ENCODE peak calls at places on chromosomes 16 and 17, in eight cellular contexts. One of them, this sample, is unnamed.

GRCh38 chr17:70520447-70520846 is 351.1 kb downstream of the KCNJ2 start:
- DNase-seq in anterior cingulate cortex: no peak
- DNase-seq in stimulated activated CD8-positive, alpha-beta memory T cell treated with anti-CD3 and anti-CD28 coated beads, Interleukin-12 subunit alpha, Interleukin-12 subunit beta, amount 100 ng/mL, for 4 hours: no peak
- DNase-seq in DMS 273 treated with DMSO at 0.1 percent for 48 hours: no peak
- DNase-seq in SK-N-SH: no peak
- DNase-seq in activated naive CD8-positive, alpha-beta T cell treated with anti-CD3 and anti-CD28 coated beads, Interleukin-2, amount 50 U/mL, for 24 hours: no peak
- DNase-seq in kidney: no peak
- DNase-seq in ELF-1: no peak
- DNase-seq in this sample: no peak

GRCh38 chr16:72894291-72895151 is 153.4 kb downstream of the ZFHX3 start:
- DNase-seq in anterior cingulate cortex: no peak
- DNase-seq in stimulated activated CD8-positive, alpha-beta memory T cell treated with anti-CD3 and anti-CD28 coated beads, Interleukin-12 subunit alpha, Interleukin-12 subunit beta, amount 100 ng/mL, for 4 hours: no peak
- DNase-seq in DMS 273 treated with DMSO at 0.1 percent for 48 hours: no peak
- DNase-seq in SK-N-SH: no peak
- DNase-seq in activated naive CD8-positive, alpha-beta T cell treated with anti-CD3 and anti-CD28 coated beads, Interleukin-2, amount 50 U/mL, for 24 hours: no peak
- DNase-seq in kidney: no peak
- DNase-seq in ELF-1: no peak
- DNase-seq in this sample: peak

GRCh38 chr17:32475258-32475657 is 11.5 kb upstream of the CDK5R1 start:
- DNase-seq in anterior cingulate cortex: no peak
- DNase-seq in stimulated activated CD8-positive, alpha-beta memory T cell treated with anti-CD3 and anti-CD28 coated beads, Interleukin-12 subunit alpha, Interleukin-12 subunit beta, amount 100 ng/mL, for 4 hours: no peak
- DNase-seq in DMS 273 treated with DMSO at 0.1 percent for 48 hours: no peak
- DNase-seq in SK-N-SH: no peak
- DNase-seq in activated naive CD8-positive, alpha-beta T cell treated with anti-CD3 and anti-CD28 coated beads, Interleukin-2, amount 50 U/mL, for 24 hours: no peak
- DNase-seq in kidney: no peak
- DNase-seq in ELF-1: no peak
- DNase-seq in this sample: no peak

GRCh38 chr17:29844339-29845048 is 85.5 kb downstream of the SSH2 start:
- DNase-seq in anterior cingulate cortex: no peak
- DNase-seq in stimulated activated CD8-positive, alpha-beta memory T cell treated with anti-CD3 and anti-CD28 coated beads, Interleukin-12 subunit alpha, Interleukin-12 subunit beta, amount 100 ng/mL, for 4 hours: no peak
- DNase-seq in DMS 273 treated with DMSO at 0.1 percent for 48 hours: no peak
- DNase-seq in SK-N-SH: peak
- DNase-seq in activated naive CD8-positive, alpha-beta T cell treated with anti-CD3 and anti-CD28 coated beads, Interleukin-2, amount 50 U/mL, for 24 hours: no peak
- DNase-seq in kidney: no peak
- DNase-seq in ELF-1: peak
- DNase-seq in this sample: no peak

GRCh38 chr17:12790806-12791148 is 1.5 kb downstream of the ARHGAP44 start:
- DNase-seq in anterior cingulate cortex: no peak
- DNase-seq in stimulated activated CD8-positive, alpha-beta memory T cell treated with anti-CD3 and anti-CD28 coated beads, Interleukin-12 subunit alpha, Interleukin-12 subunit beta, amount 100 ng/mL, for 4 hours: no peak
- DNase-seq in DMS 273 treated with DMSO at 0.1 percent for 48 hours: peak
- DNase-seq in SK-N-SH: no peak
- DNase-seq in activated naive CD8-positive, alpha-beta T cell treated with anti-CD3 and anti-CD28 coated beads, Interleukin-2, amount 50 U/mL, for 24 hours: no peak
- DNase-seq in kidney: no peak
- DNase-seq in ELF-1: peak
- DNase-seq in this sample: no peak

GRCh38 chr17:40432864-40433528 is 10.3 kb upstream of the IGFBP4 start:
- DNase-seq in anterior cingulate cortex: no peak
- DNase-seq in stimulated activated CD8-positive, alpha-beta memory T cell treated with anti-CD3 and anti-CD28 coated beads, Interleukin-12 subunit alpha, Interleukin-12 subunit beta, amount 100 ng/mL, for 4 hours: no peak
- DNase-seq in DMS 273 treated with DMSO at 0.1 percent for 48 hours: no peak
- DNase-seq in SK-N-SH: peak
- DNase-seq in activated naive CD8-positive, alpha-beta T cell treated with anti-CD3 and anti-CD28 coated beads, Interleukin-2, amount 50 U/mL, for 24 hours: no peak
- DNase-seq in kidney: peak
- DNase-seq in ELF-1: no peak
- DNase-seq in this sample: no peak

GRCh38 chr17:41439375-41439774 is 1.4 kb downstream of the KRT38 start:
- DNase-seq in anterior cingulate cortex: no peak
- DNase-seq in stimulated activated CD8-positive, alpha-beta memory T cell treated with anti-CD3 and anti-CD28 coated beads, Interleukin-12 subunit alpha, Interleukin-12 subunit beta, amount 100 ng/mL, for 4 hours: no peak
- DNase-seq in DMS 273 treated with DMSO at 0.1 percent for 48 hours: no peak
- DNase-seq in SK-N-SH: no peak
- DNase-seq in activated naive CD8-positive, alpha-beta T cell treated with anti-CD3 and anti-CD28 coated beads, Interleukin-2, amount 50 U/mL, for 24 hours: no peak
- DNase-seq in kidney: no peak
- DNase-seq in ELF-1: no peak
- DNase-seq in this sample: no peak

GRCh38 chr17:48472485-48473281 is 42.7 kb upstream of the SKAP1 start:
- DNase-seq in anterior cingulate cortex: no peak
- DNase-seq in stimulated activated CD8-positive, alpha-beta memory T cell treated with anti-CD3 and anti-CD28 coated beads, Interleukin-12 subunit alpha, Interleukin-12 subunit beta, amount 100 ng/mL, for 4 hours: no peak
- DNase-seq in DMS 273 treated with DMSO at 0.1 percent for 48 hours: no peak
- DNase-seq in SK-N-SH: no peak
- DNase-seq in activated naive CD8-positive, alpha-beta T cell treated with anti-CD3 and anti-CD28 coated beads, Interleukin-2, amount 50 U/mL, for 24 hours: no peak
- DNase-seq in kidney: peak
- DNase-seq in ELF-1: peak
- DNase-seq in this sample: no peak

GRCh38 chr16:11323551-11324336 is 21.5 kb upstream of the RMI2 start:
- DNase-seq in anterior cingulate cortex: no peak
- DNase-seq in stimulated activated CD8-positive, alpha-beta memory T cell treated with anti-CD3 and anti-CD28 coated beads, Interleukin-12 subunit alpha, Interleukin-12 subunit beta, amount 100 ng/mL, for 4 hours: no peak
- DNase-seq in DMS 273 treated with DMSO at 0.1 percent for 48 hours: no peak
- DNase-seq in SK-N-SH: no peak
- DNase-seq in activated naive CD8-positive, alpha-beta T cell treated with anti-CD3 and anti-CD28 coated beads, Interleukin-2, amount 50 U/mL, for 24 hours: no peak
- DNase-seq in kidney: no peak
- DNase-seq in ELF-1: no peak
- DNase-seq in this sample: no peak

GRCh38 chr17:37791434-37791833 is 46.6 kb upstream of the HNF1B start:
- DNase-seq in anterior cingulate cortex: no peak
- DNase-seq in stimulated activated CD8-positive, alpha-beta memory T cell treated with anti-CD3 and anti-CD28 coated beads, Interleukin-12 subunit alpha, Interleukin-12 subunit beta, amount 100 ng/mL, for 4 hours: no peak
- DNase-seq in DMS 273 treated with DMSO at 0.1 percent for 48 hours: no peak
- DNase-seq in SK-N-SH: peak
- DNase-seq in activated naive CD8-positive, alpha-beta T cell treated with anti-CD3 and anti-CD28 coated beads, Interleukin-2, amount 50 U/mL, for 24 hours: peak
- DNase-seq in kidney: no peak
- DNase-seq in ELF-1: peak
- DNase-seq in this sample: no peak

GRCh38 chr16:85996843-85997242 is 97.9 kb downstream of the IRF8 start:
- DNase-seq in anterior cingulate cortex: no peak
- DNase-seq in stimulated activated CD8-positive, alpha-beta memory T cell treated with anti-CD3 and anti-CD28 coated beads, Interleukin-12 subunit alpha, Interleukin-12 subunit beta, amount 100 ng/mL, for 4 hours: no peak
- DNase-seq in DMS 273 treated with DMSO at 0.1 percent for 48 hours: no peak
- DNase-seq in SK-N-SH: no peak
- DNase-seq in activated naive CD8-positive, alpha-beta T cell treated with anti-CD3 and anti-CD28 coated beads, Interleukin-2, amount 50 U/mL, for 24 hours: no peak
- DNase-seq in kidney: no peak
- DNase-seq in ELF-1: no peak
- DNase-seq in this sample: no peak

GRCh38 chr17:1765576-1765975 is 3.7 kb downstream of the SERPINF1 start:
- DNase-seq in anterior cingulate cortex: no peak
- DNase-seq in stimulated activated CD8-positive, alpha-beta memory T cell treated with anti-CD3 and anti-CD28 coated beads, Interleukin-12 subunit alpha, Interleukin-12 subunit beta, amount 100 ng/mL, for 4 hours: no peak
- DNase-seq in DMS 273 treated with DMSO at 0.1 percent for 48 hours: no peak
- DNase-seq in SK-N-SH: no peak
- DNase-seq in activated naive CD8-positive, alpha-beta T cell treated with anti-CD3 and anti-CD28 coated beads, Interleukin-2, amount 50 U/mL, for 24 hours: no peak
- DNase-seq in kidney: no peak
- DNase-seq in ELF-1: no peak
- DNase-seq in this sample: no peak

GRCh38 chr16:19601083-19601976 is 45.8 kb downstream of the VPS35L start:
- DNase-seq in anterior cingulate cortex: no peak
- DNase-seq in stimulated activated CD8-positive, alpha-beta memory T cell treated with anti-CD3 and anti-CD28 coated beads, Interleukin-12 subunit alpha, Interleukin-12 subunit beta, amount 100 ng/mL, for 4 hours: no peak
- DNase-seq in DMS 273 treated with DMSO at 0.1 percent for 48 hours: no peak
- DNase-seq in SK-N-SH: peak
- DNase-seq in activated naive CD8-positive, alpha-beta T cell treated with anti-CD3 and anti-CD28 coated beads, Interleukin-2, amount 50 U/mL, for 24 hours: peak
- DNase-seq in kidney: no peak
- DNase-seq in ELF-1: peak
- DNase-seq in this sample: peak

GRCh38 chr16:48392407-48392806 is 7.2 kb upstream of the SIAH1 start:
- DNase-seq in anterior cingulate cortex: no peak
- DNase-seq in stimulated activated CD8-positive, alpha-beta memory T cell treated with anti-CD3 and anti-CD28 coated beads, Interleukin-12 subunit alpha, Interleukin-12 subunit beta, amount 100 ng/mL, for 4 hours: no peak
- DNase-seq in DMS 273 treated with DMSO at 0.1 percent for 48 hours: no peak
- DNase-seq in SK-N-SH: no peak
- DNase-seq in activated naive CD8-positive, alpha-beta T cell treated with anti-CD3 and anti-CD28 coated beads, Interleukin-2, amount 50 U/mL, for 24 hours: no peak
- DNase-seq in kidney: no peak
- DNase-seq in ELF-1: no peak
- DNase-seq in this sample: no peak

GRCh38 chr17:40307001-40307690 is 1.8 kb upstream of the RARA start:
- DNase-seq in anterior cingulate cortex: no peak
- DNase-seq in stimulated activated CD8-positive, alpha-beta memory T cell treated with anti-CD3 and anti-CD28 coated beads, Interleukin-12 subunit alpha, Interleukin-12 subunit beta, amount 100 ng/mL, for 4 hours: no peak
- DNase-seq in DMS 273 treated with DMSO at 0.1 percent for 48 hours: peak
- DNase-seq in SK-N-SH: peak
- DNase-seq in activated naive CD8-positive, alpha-beta T cell treated with anti-CD3 and anti-CD28 coated beads, Interleukin-2, amount 50 U/mL, for 24 hours: no peak
- DNase-seq in kidney: peak
- DNase-seq in ELF-1: peak
- DNase-seq in this sample: no peak

GRCh38 chr16:62036101-62036806 is at the start of gene CDH8:
- DNase-seq in anterior cingulate cortex: no peak
- DNase-seq in stimulated activated CD8-positive, alpha-beta memory T cell treated with anti-CD3 and anti-CD28 coated beads, Interleukin-12 subunit alpha, Interleukin-12 subunit beta, amount 100 ng/mL, for 4 hours: no peak
- DNase-seq in DMS 273 treated with DMSO at 0.1 percent for 48 hours: no peak
- DNase-seq in SK-N-SH: peak
- DNase-seq in activated naive CD8-positive, alpha-beta T cell treated with anti-CD3 and anti-CD28 coated beads, Interleukin-2, amount 50 U/mL, for 24 hours: no peak
- DNase-seq in kidney: no peak
- DNase-seq in ELF-1: peak
- DNase-seq in this sample: no peak

GRCh38 chr16:3780570-3780969 is 63.2 kb upstream of the TRAP1 start:
- DNase-seq in anterior cingulate cortex: no peak
- DNase-seq in stimulated activated CD8-positive, alpha-beta memory T cell treated with anti-CD3 and anti-CD28 coated beads, Interleukin-12 subunit alpha, Interleukin-12 subunit beta, amount 100 ng/mL, for 4 hours: no peak
- DNase-seq in DMS 273 treated with DMSO at 0.1 percent for 48 hours: peak
- DNase-seq in SK-N-SH: peak
- DNase-seq in activated naive CD8-positive, alpha-beta T cell treated with anti-CD3 and anti-CD28 coated beads, Interleukin-2, amount 50 U/mL, for 24 hours: no peak
- DNase-seq in kidney: no peak
- DNase-seq in ELF-1: no peak
- DNase-seq in this sample: no peak

GRCh38 chr17:27513849-27514248 is 57.6 kb downstream of the KSR1 start:
- DNase-seq in anterior cingulate cortex: no peak
- DNase-seq in stimulated activated CD8-positive, alpha-beta memory T cell treated with anti-CD3 and anti-CD28 coated beads, Interleukin-12 subunit alpha, Interleukin-12 subunit beta, amount 100 ng/mL, for 4 hours: no peak
- DNase-seq in DMS 273 treated with DMSO at 0.1 percent for 48 hours: no peak
- DNase-seq in SK-N-SH: no peak
- DNase-seq in activated naive CD8-positive, alpha-beta T cell treated with anti-CD3 and anti-CD28 coated beads, Interleukin-2, amount 50 U/mL, for 24 hours: no peak
- DNase-seq in kidney: no peak
- DNase-seq in ELF-1: no peak
- DNase-seq in this sample: no peak

GRCh38 chr16:57899771-57900661 is 70.9 kb downstream of the CNGB1 start:
- DNase-seq in anterior cingulate cortex: peak
- DNase-seq in stimulated activated CD8-positive, alpha-beta memory T cell treated with anti-CD3 and anti-CD28 coated beads, Interleukin-12 subunit alpha, Interleukin-12 subunit beta, amount 100 ng/mL, for 4 hours: peak
- DNase-seq in DMS 273 treated with DMSO at 0.1 percent for 48 hours: peak
- DNase-seq in SK-N-SH: peak
- DNase-seq in activated naive CD8-positive, alpha-beta T cell treated with anti-CD3 and anti-CD28 coated beads, Interleukin-2, amount 50 U/mL, for 24 hours: peak
- DNase-seq in kidney: peak
- DNase-seq in ELF-1: peak
- DNase-seq in this sample: peak

GRCh38 chr17:50697076-50697475 is 10.6 kb downstream of the ANKRD40 start:
- DNase-seq in anterior cingulate cortex: no peak
- DNase-seq in stimulated activated CD8-positive, alpha-beta memory T cell treated with anti-CD3 and anti-CD28 coated beads, Interleukin-12 subunit alpha, Interleukin-12 subunit beta, amount 100 ng/mL, for 4 hours: no peak
- DNase-seq in DMS 273 treated with DMSO at 0.1 percent for 48 hours: no peak
- DNase-seq in SK-N-SH: no peak
- DNase-seq in activated naive CD8-positive, alpha-beta T cell treated with anti-CD3 and anti-CD28 coated beads, Interleukin-2, amount 50 U/mL, for 24 hours: no peak
- DNase-seq in kidney: peak
- DNase-seq in ELF-1: no peak
- DNase-seq in this sample: no peak

GRCh38 chr17:499836-500543 is 147.4 kb upstream of the RPH3AL start:
- DNase-seq in anterior cingulate cortex: no peak
- DNase-seq in stimulated activated CD8-positive, alpha-beta memory T cell treated with anti-CD3 and anti-CD28 coated beads, Interleukin-12 subunit alpha, Interleukin-12 subunit beta, amount 100 ng/mL, for 4 hours: no peak
- DNase-seq in DMS 273 treated with DMSO at 0.1 percent for 48 hours: no peak
- DNase-seq in SK-N-SH: no peak
- DNase-seq in activated naive CD8-positive, alpha-beta T cell treated with anti-CD3 and anti-CD28 coated beads, Interleukin-2, amount 50 U/mL, for 24 hours: no peak
- DNase-seq in kidney: no peak
- DNase-seq in ELF-1: no peak
- DNase-seq in this sample: no peak

GRCh38 chr16:27768651-27769270 is 218.8 kb downstream of the KATNIP start:
- DNase-seq in anterior cingulate cortex: no peak
- DNase-seq in stimulated activated CD8-positive, alpha-beta memory T cell treated with anti-CD3 and anti-CD28 coated beads, Interleukin-12 subunit alpha, Interleukin-12 subunit beta, amount 100 ng/mL, for 4 hours: no peak
- DNase-seq in DMS 273 treated with DMSO at 0.1 percent for 48 hours: peak
- DNase-seq in SK-N-SH: no peak
- DNase-seq in activated naive CD8-positive, alpha-beta T cell treated with anti-CD3 and anti-CD28 coated beads, Interleukin-2, amount 50 U/mL, for 24 hours: no peak
- DNase-seq in kidney: peak
- DNase-seq in ELF-1: no peak
- DNase-seq in this sample: no peak

GRCh38 chr17:57255182-57255775 is 1.0 kb upstream of the MSI2 start:
- DNase-seq in anterior cingulate cortex: no peak
- DNase-seq in stimulated activated CD8-positive, alpha-beta memory T cell treated with anti-CD3 and anti-CD28 coated beads, Interleukin-12 subunit alpha, Interleukin-12 subunit beta, amount 100 ng/mL, for 4 hours: no peak
- DNase-seq in DMS 273 treated with DMSO at 0.1 percent for 48 hours: peak
- DNase-seq in SK-N-SH: no peak
- DNase-seq in activated naive CD8-positive, alpha-beta T cell treated with anti-CD3 and anti-CD28 coated beads, Interleukin-2, amount 50 U/mL, for 24 hours: no peak
- DNase-seq in kidney: no peak
- DNase-seq in ELF-1: no peak
- DNase-seq in this sample: no peak